ENCODE peak calls at places on chromosomes 16 and 17, in nine cellular contexts. P, V, D, L, A, S, M, C and I are unnamed samples.

GRCh38 chr16:23296994-23297393 is 5.1 kb upstream of the SCNN1B start:
- DNase-seq in P (no peak), V (no peak), D (no peak), L (no peak), A (no peak), S (no peak), M (no peak), C (peak; percentile 31), I (no peak)

GRCh38 chr16:14202697-14203096 is 131.6 kb downstream of the MRTFB start:
- DNase-seq in P (no peak), V (peak; percentile 23), D (no peak), L (peak; percentile 27), A (no peak), S (peak; percentile 21), M (no peak), C (peak; percentile 10), I (no peak)

GRCh38 chr16:52914428-52914827 is 138.3 kb downstream of the CHD9NB start:
- DNase-seq in P (no peak), V (no peak), D (no peak), L (no peak), A (no peak), S (no peak), M (no peak), C (no peak), I (no peak)

GRCh38 chr17:42623732-42624596 is 14.5 kb downstream of the TUBG1 start:
- DNase-seq in P (no peak), V (peak; percentile 41), D (peak; percentile 32), L (peak; percentile 80), A (no peak), S (peak; percentile 51), M (no peak), C (peak; percentile 56), I (no peak)

GRCh38 chr17:45440161-45440859 is 7.6 kb upstream of the ARHGAP27 start:
- DNase-seq in P (no peak), V (no peak), D (no peak), L (peak; percentile 7), A (no peak), S (peak; percentile 19), M (peak; percentile 58), C (no peak), I (no peak)

GRCh38 chr17:59154721-59155438 is at the start of gene SKA2:
- DNase-seq in P (peak; percentile 98), V (no peak), D (peak; percentile 97), L (no peak), A (peak; percentile 76), S (no peak), M (peak; percentile 96), C (no peak), I (peak; percentile 93)

GRCh38 chr16:17379121-17379571 is 91.6 kb downstream of the XYLT1 start:
- DNase-seq in P (peak; percentile 54), V (no peak), D (no peak), L (peak; percentile 87), A (no peak), S (peak; percentile 77), M (no peak), C (no peak), I (peak; percentile 53)

GRCh38 chr17:50953831-50954601 is 87.9 kb upstream of the TOB1 start:
- DNase-seq in P (peak; percentile 40), V (no peak), D (peak; percentile 80), L (peak; percentile 83), A (no peak), S (peak; percentile 58), M (no peak), C (no peak), I (no peak)

GRCh38 chr16:88073201-88073721 is 122.0 kb downstream of the BANP start:
- DNase-seq in P (no peak), V (no peak), D (no peak), L (no peak), A (no peak), S (no peak), M (peak; percentile 64), C (no peak), I (peak; percentile 7)

DNA sequence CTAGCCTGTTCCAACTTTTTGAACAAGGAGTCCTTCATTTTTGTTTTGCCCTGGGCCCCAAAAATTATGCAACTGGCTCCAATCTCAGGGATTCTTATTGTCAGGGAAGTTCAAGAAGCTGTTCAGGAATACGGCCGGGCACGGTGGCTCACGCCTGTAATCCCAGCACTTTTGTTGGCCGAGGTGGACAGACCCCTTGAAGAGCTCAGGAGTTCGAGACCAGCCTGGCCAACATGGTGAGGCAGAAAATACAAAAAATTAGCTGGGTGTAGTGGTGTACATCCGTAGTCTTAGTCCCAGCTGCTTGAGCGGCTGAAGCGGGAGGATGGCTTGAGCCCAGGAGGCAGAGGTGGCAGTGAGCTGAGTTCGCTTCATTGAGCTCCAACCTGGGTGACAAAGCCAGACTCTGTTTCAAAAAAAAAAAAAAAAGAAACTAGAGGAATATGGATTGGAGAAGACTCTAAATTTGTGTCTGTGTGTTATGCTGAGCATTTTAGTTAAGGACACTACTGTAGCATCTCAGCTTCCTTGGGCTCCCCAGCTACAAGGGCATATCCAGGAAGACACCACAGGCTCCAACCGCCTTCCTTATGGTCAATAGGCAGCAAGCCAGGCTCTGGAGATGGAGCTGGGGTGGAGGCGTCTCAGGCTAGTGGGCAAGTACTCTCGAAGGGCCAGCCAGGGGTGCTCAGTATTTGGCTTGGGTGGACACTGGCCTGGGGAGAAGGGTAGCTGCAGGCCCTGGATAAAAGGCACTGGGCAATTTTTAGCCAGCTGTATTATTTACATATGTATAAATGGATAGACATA is 56.8 kb upstream of the CREBBP start:
- DNase-seq in P (no peak), V (no peak), D (no peak), L (no peak), A (no peak), S (no peak), M (no peak), C (no peak), I (no peak)
- TF ChIP-seq CTCF in P (no peak), V (no peak), D (no peak), L (no peak), A (no peak), S (no peak), M (no peak), C (no peak), I (no peak)

GRCh38 chr17:57090560-57091185 is 5.6 kb downstream of the AKAP1 start:
- DNase-seq in P (no peak), V (no peak), D (no peak), L (no peak), A (no peak), S (peak; percentile 25), M (no peak), C (no peak), I (no peak)

GRCh38 chr17:57092171-57092570 is 7.1 kb downstream of the AKAP1 start:
- DNase-seq in P (no peak), V (peak; percentile 34), D (no peak), L (peak; percentile 73), A (no peak), S (peak; percentile 57), M (no peak), C (no peak), I (no peak)

GRCh38 chr17:57091186-57091618 is 6.2 kb downstream of the AKAP1 start:
- DNase-seq in P (peak; percentile 49), V (no peak), D (no peak), L (no peak), A (no peak), S (no peak), M (no peak), C (no peak), I (no peak)

GRCh38 chr17:57088298-57088697 is 3.3 kb downstream of the AKAP1 start:
- DNase-seq in P (no peak), V (no peak), D (no peak), L (no peak), A (no peak), S (no peak), M (no peak), C (no peak), I (no peak)

DNA sequence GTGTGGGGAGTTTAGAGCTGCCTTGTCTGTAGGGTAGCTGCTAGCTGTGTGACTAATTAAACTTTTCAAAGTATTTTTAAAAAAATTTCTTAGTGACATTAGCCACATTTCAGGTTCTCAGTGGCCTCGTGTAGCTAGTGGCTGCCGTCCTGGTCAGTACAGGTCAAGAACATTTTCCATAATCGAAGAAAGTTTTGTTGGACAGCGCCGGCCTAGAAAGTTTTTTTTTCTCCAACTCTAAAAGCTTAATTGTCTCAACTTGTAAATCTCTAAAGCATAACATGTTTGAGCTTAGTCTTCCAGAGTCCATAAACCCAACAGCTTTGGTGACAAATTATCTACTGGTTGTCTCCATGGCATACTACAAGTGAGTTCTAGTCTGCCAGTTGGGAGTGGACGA is 4.3 kb downstream of the AKAP1 start:
- DNase-seq in P (no peak), V (no peak), D (no peak), L (no peak), A (no peak), S (no peak), M (no peak), C (no peak), I (no peak)
- TF ChIP-seq CTCF in P (no peak), V (no peak), D (no peak), L (no peak), A (no peak), S (no peak), M (no peak), C (no peak), I (no peak)

GRCh38 chr16:12341423-12341822 is 364.9 kb downstream of the SNX29 start:
- DNase-seq in P (no peak), V (no peak), D (no peak), L (peak; percentile 66), A (no peak), S (peak; percentile 70), M (no peak), C (peak; percentile 68), I (no peak)
- TF ChIP-seq CTCF in P (no peak), V (no peak), D (no peak), L (no peak), A (no peak), S (no peak), M (no peak), C (peak; percentile 15), I (no peak)

GRCh38 chr17:12857592-12857991 is 68.3 kb downstream of the ARHGAP44 start:
- DNase-seq in P (no peak), V (no peak), D (no peak), L (no peak), A (no peak), S (no peak), M (no peak), C (no peak), I (no peak)

GRCh38 chr17:12856451-12856850 is 67.2 kb downstream of the ARHGAP44 start:
- DNase-seq in P (no peak), V (no peak), D (no peak), L (no peak), A (no peak), S (no peak), M (no peak), C (no peak), I (no peak)

GRCh38 chr17:12850996-12851395 is 61.7 kb downstream of the ARHGAP44 start:
- DNase-seq in P (peak; percentile 58), V (no peak), D (no peak), L (no peak), A (no peak), S (no peak), M (no peak), C (no peak), I (no peak)

GRCh38 chr17:12851901-12852435 is 62.7 kb downstream of the ARHGAP44 start:
- DNase-seq in P (no peak), V (no peak), D (no peak), L (no peak), A (no peak), S (no peak), M (no peak), C (no peak), I (no peak)

DNA sequence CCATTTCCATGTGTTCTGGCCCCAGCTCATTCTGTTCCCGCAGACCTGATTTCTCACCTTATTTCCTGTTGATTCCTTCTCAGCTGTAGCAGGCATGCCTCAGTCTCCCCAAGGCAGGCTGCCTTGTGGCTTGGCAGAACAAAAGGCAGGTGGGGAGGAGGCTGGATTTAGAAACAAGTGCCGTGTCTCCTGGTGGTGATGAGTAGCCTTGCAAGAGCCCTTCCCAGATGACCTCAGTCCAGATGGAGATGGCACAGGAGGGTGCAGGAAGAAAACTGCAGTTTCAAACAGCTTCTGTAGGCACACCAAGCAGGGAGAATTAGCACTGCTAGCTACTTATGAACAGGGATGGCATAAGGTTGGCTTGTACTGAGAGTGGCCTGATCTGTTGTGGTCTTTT is 64.6 kb downstream of the ARHGAP44 start:
- DNase-seq in P (no peak), V (no peak), D (no peak), L (no peak), A (no peak), S (no peak), M (no peak), C (no peak), I (no peak)
- TF ChIP-seq CTCF in P (no peak), V (no peak), D (no peak), L (no peak), A (no peak), S (no peak), M (no peak), C (peak; percentile 11), I (no peak)